ENCODE peak calls at places on chromosome 13, in seven cellular contexts. B, L, O, D, J, E and P are unnamed samples.

GRCh38 chr13:59771272-59771671 is 392.5 kb downstream of the DIAPH3 start:
- DNase-seq in J (no peak), B (no peak), E (peak), L (peak), D (no peak), O (no peak), P (no peak)

GRCh38 chr13:55572408-55572807 is 1568.3 kb upstream of the PRR20A start:
- DNase-seq in B (no peak), D (no peak), J (no peak), O (no peak), L (no peak), E (no peak), P (no peak)

GRCh38 chr13:19150712-19151228 is 30.9 kb downstream of the TUBA3C start:
- DNase-seq in J (no peak), O (peak), B (no peak), L (no peak), D (no peak), E (no peak), P (no peak)

GRCh38 chr13:113573065-113573464 is 11.5 kb upstream of the TFDP1 start:
- DNase-seq in J (no peak), B (no peak), D (peak), L (no peak), O (no peak), E (no peak), P (no peak)

GRCh38 chr13:27367570-27367969 is 56.8 kb upstream of the GTF3A start:
- DNase-seq in E (no peak), L (no peak), O (no peak), J (no peak), D (no peak), B (no peak), P (no peak)

GRCh38 chr13:89783221-89783755 is 1564.2 kb upstream of the MIR17HG start:
- DNase-seq in L (no peak), B (no peak), E (no peak), D (peak), O (no peak), J (no peak), P (no peak)

GRCh38 chr13:112752711-112753541 is 63.1 kb downstream of the ATP11A start:
- DNase-seq in E (no peak), L (no peak), O (no peak), J (no peak), D (no peak), B (no peak), P (no peak)

GRCh38 chr13:95641961-95642621 is 2.4 kb downstream of the DZIP1 start:
- DNase-seq in J (no peak), B (no peak), L (no peak), E (peak), O (no peak), D (peak), P (no peak)

GRCh38 chr13:80030491-80030890 is 310.4 kb downstream of the SPRY2 start:
- DNase-seq in L (no peak), E (peak), J (peak), B (no peak), O (peak), D (no peak), P (no peak)

GRCh38 chr13:112670118-112670517 is 19.7 kb upstream of the ATP11A start:
- DNase-seq in D (no peak), O (no peak), E (no peak), L (no peak), B (no peak), J (no peak), P (no peak)

GRCh38 chr13:75312884-75313520 is 169.0 kb downstream of the TBC1D4 start:
- DNase-seq in J (no peak), O (no peak), D (no peak), L (no peak), E (no peak), B (no peak), P (no peak)

GRCh38 chr13:111846396-111847174 is 220.4 kb upstream of the SOX1 start:
- DNase-seq in B (no peak), L (no peak), O (no peak), D (no peak), J (no peak), E (no peak), P (no peak)

GRCh38 chr13:25575562-25575961 is 203.8 kb downstream of the ATP8A2 start:
- DNase-seq in D (no peak), L (no peak), E (no peak), O (no peak), B (no peak), J (no peak), P (no peak)

GRCh38 chr13:47459512-47459911 is 541.6 kb downstream of the SUCLA2 start:
- DNase-seq in E (peak), J (peak), O (no peak), L (no peak), D (no peak), B (no peak), P (no peak)

GRCh38 chr13:79709526-79709925 is 228.6 kb downstream of the NDFIP2 start:
- DNase-seq in O (no peak), E (peak), B (no peak), L (no peak), D (no peak), J (peak), P (peak)

GRCh38 chr13:105502193-105502592 is 1033.3 kb downstream of the EFNB2 start:
- DNase-seq in J (no peak), O (no peak), L (no peak), E (no peak), D (no peak), B (no peak), P (no peak)

GRCh38 chr13:59447031-59447430 is 716.7 kb downstream of the DIAPH3 start:
- DNase-seq in E (no peak), D (no peak), L (no peak), O (no peak), J (no peak), B (no peak), P (no peak)

GRCh38 chr13:108155185-108156106 is 59.9 kb downstream of the LIG4 start:
- DNase-seq in O (peak), D (no peak), E (peak), L (no peak), B (peak), J (peak), P (no peak)

GRCh38 chr13:23074054-23074805 is 106.5 kb upstream of the SGCG start:
- DNase-seq in B (no peak), E (no peak), L (no peak), O (no peak), D (no peak), J (no peak), P (no peak)

GRCh38 chr13:85194482-85194881 is 604.7 kb downstream of the SLITRK6 start:
- DNase-seq in B (no peak), J (no peak), O (no peak), D (no peak), E (no peak), L (no peak), P (no peak)

GRCh38 chr13:45280751-45281634 is 60.0 kb downstream of the TPT1 start:
- DNase-seq in B (peak), E (peak), J (peak), O (peak), L (peak), D (no peak), P (peak)

GRCh38 chr13:23050126-23050525 is 130.7 kb upstream of the SGCG start:
- DNase-seq in B (no peak), J (no peak), D (no peak), E (no peak), L (no peak), O (no peak), P (no peak)

GRCh38 chr13:36673352-36673751 is 468 bp upstream of the SERTM1 start:
- DNase-seq in E (no peak), B (no peak), J (no peak), O (no peak), D (no peak), L (no peak), P (no peak)

GRCh38 chr13:39603424-39603947 is 493 bp upstream of the LHFPL6 start:
- DNase-seq in B (no peak), O (peak), D (no peak), E (peak), J (peak), L (peak), P (no peak)

GRCh38 chr13:75161804-75162203 is 320.2 kb downstream of the TBC1D4 start:
- DNase-seq in D (no peak), J (no peak), L (no peak), O (no peak), B (no peak), E (no peak), P (no peak)

GRCh38 chr13:112995395-112996091 is 26.5 kb downstream of the MCF2L start:
- DNase-seq in O (no peak), B (no peak), L (no peak), J (no peak), E (no peak), D (no peak), P (no peak)

GRCh38 chr13:76792680-76793334 is 93.4 kb downstream of the KCTD12 start:
- DNase-seq in L (no peak), B (no peak), E (peak), O (peak), D (no peak), J (no peak), P (no peak)
- TF ChIP-seq CTCF in L (no peak), B (no peak), E (peak), O (no peak), D (no peak), J (no peak), P (no peak)

GRCh38 chr13:46317120-46317519 is 69.9 kb downstream of the RUBCNL start:
- DNase-seq in D (no peak), J (no peak), B (no peak), O (no peak), L (no peak), E (peak), P (no peak)
- TF ChIP-seq CTCF in D (no peak), J (peak), B (no peak), O (no peak), L (no peak), E (peak), P (peak)

GRCh38 chr13:41352935-41353801 is 42.1 kb downstream of the NAA16 start:
- DNase-seq in J (peak), E (peak), L (peak), D (no peak), O (peak), B (peak), P (peak)
- TF ChIP-seq CTCF in J (peak), E (peak), L (peak), D (peak), O (peak), B (peak), P (peak)

DNA sequence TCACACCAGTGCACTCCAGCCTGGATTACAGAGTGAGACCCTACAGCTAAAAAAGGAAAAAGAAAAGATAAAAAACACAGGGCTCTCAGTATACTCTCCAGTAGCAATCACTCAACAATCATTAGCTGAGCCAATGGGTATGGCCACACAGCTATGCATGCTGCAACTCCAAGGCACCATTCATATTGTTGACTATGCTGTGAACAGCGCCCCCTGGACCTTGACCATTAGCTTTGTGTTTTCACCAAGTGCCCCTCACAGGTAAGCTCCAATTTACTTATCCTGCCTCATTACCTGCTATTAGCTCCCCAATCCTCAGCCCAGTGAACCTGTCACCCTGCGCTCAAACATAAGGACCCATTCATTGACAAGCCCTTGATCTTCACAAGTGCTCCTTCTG is 35.8 kb downstream of the ZIC5 start:
- DNase-seq in J (no peak), E (no peak), B (no peak), O (no peak), D (no peak), L (no peak), P (no peak)
- TF ChIP-seq CTCF in J (no peak), E (no peak), B (peak), O (no peak), D (no peak), L (no peak), P (no peak)

GRCh38 chr13:28655566-28655965 is 3.4 kb upstream of the POMP start:
- DNase-seq in L (no peak), O (no peak), B (no peak), E (peak), D (no peak), J (peak), P (no peak)

GRCh38 chr13:28658796-28659610 is at the start of gene POMP:
- DNase-seq in J (peak), D (peak), E (peak), B (peak), L (peak), O (peak), P (peak)

GRCh38 chr13:28658539-28658795 is 463 bp upstream of the POMP start:
- DNase-seq in L (no peak), B (no peak), O (no peak), J (no peak), D (no peak), E (peak), P (no peak)

GRCh38 chr13:28657784-28658538 is 969 bp upstream of the POMP start:
- DNase-seq in B (no peak), O (no peak), E (peak), L (no peak), J (no peak), D (no peak), P (no peak)

GRCh38 chr13:28659611-28659970 is 661 bp downstream of the POMP start:
- DNase-seq in O (no peak), D (no peak), E (peak), L (no peak), B (no peak), J (peak), P (no peak)
- TF ChIP-seq CTCF in O (no peak), D (no peak), E (no peak), L (no peak), B (no peak), J (no peak), P (no peak)

GRCh38 chr13:21517576-21517975 is 58.5 kb upstream of the ZDHHC20 start:
- DNase-seq in B (no peak), O (no peak), J (no peak), E (no peak), D (no peak), L (no peak), P (no peak)
- TF ChIP-seq CTCF in B (no peak), O (no peak), J (no peak), E (no peak), D (no peak), L (no peak), P (no peak)

GRCh38 chr13:102152790-102153189 is 249.1 kb downstream of the FGF14 start:
- DNase-seq in J (no peak), L (no peak), E (no peak), O (no peak), B (no peak), D (no peak), P (no peak)

GRCh38 chr13:102141625-102142472 is 260.0 kb downstream of the FGF14 start:
- DNase-seq in E (peak), B (no peak), D (no peak), O (no peak), L (peak), J (peak), P (no peak)

GRCh38 chr13:102145750-102146149 is 256.1 kb downstream of the FGF14 start:
- DNase-seq in E (no peak), L (no peak), J (no peak), O (no peak), B (no peak), D (no peak), P (no peak)

GRCh38 chr13:102142473-102142826 is 259.4 kb downstream of the FGF14 start:
- DNase-seq in L (no peak), O (no peak), D (no peak), E (no peak), J (no peak), B (no peak), P (no peak)

GRCh38 chr13:102147353-102147752 is 254.5 kb downstream of the FGF14 start:
- DNase-seq in O (no peak), E (no peak), L (no peak), J (no peak), D (no peak), B (no peak), P (no peak)
- TF ChIP-seq CTCF in O (no peak), E (no peak), L (no peak), J (no peak), D (no peak), B (no peak), P (no peak)

DNA sequence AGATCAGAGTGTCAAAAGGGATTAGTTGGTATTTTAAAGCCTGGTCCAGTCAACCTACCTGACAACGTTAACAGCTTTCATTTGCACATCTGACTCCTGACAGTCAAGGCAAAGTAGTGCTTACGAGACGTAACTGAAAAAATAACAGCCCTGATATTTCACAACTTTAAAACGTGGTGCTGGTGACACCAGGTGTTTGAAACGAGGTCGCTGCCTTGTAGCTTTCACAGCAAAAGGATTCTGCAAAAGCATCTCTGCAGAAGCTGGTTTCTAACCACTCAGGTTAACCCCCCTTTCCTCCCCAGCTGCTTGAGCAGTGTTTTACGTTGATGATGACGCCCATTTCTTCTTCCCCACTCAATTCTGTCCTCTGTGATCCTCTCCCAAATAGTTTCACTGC is 23.3 kb downstream of the GGACT start:
- DNase-seq in J (no peak), D (no peak), E (no peak), L (no peak), O (no peak), B (no peak), P (no peak)
- TF ChIP-seq CTCF in J (no peak), D (no peak), E (no peak), L (no peak), O (no peak), B (no peak), P (no peak)